ENCODE peak calls at places on chromosomes 1 and 21, in five cellular contexts. P is AG04449, O is foreskin fibroblast, E is fibroblast of lung, U is cardiac fibroblast. M is an unnamed sample.

GRCh38 chr21:32770514-32771133 is 931 bp downstream of the PAXBP1 start:
- DNase-seq in P (no peak), O (peak), E (no peak), U (peak), M (no peak)

GRCh38 chr1:67596674-67597073 is 88.3 kb upstream of the GADD45A start:
- DNase-seq in P (no peak), O (no peak), E (no peak), U (no peak), M (no peak)

GRCh38 chr1:76294470-76295194 is 220.1 kb downstream of the ST6GALNAC3 start:
- DNase-seq in P (no peak), O (no peak), E (no peak), U (no peak), M (no peak)

GRCh38 chr1:151193856-151194255 is 3.9 kb upstream of the VPS72 start:
- DNase-seq in P (no peak), O (no peak), E (no peak), U (no peak), M (no peak)

GRCh38 chr1:66439028-66439427 is 94.9 kb upstream of the SGIP1 start:
- DNase-seq in P (no peak), O (peak), E (peak), U (no peak), M (no peak)

GRCh38 chr1:9473032-9473792 is 66.1 kb upstream of the SLC25A33 start:
- DNase-seq in P (peak), O (peak), E (peak), U (peak), M (peak)

GRCh38 chr1:208298593-208299233 is 54.5 kb upstream of the PLXNA2 start:
- DNase-seq in P (no peak), O (no peak), E (no peak), U (no peak), M (no peak)

GRCh38 chr1:226424228-226425003 is 16.5 kb upstream of the PARP1 start:
- DNase-seq in P (no peak), O (peak), E (peak), U (peak), M (no peak)

GRCh38 chr1:17671741-17672140 is 83.4 kb upstream of the ACTL8 start:
- DNase-seq in P (no peak), O (no peak), E (no peak), U (no peak), M (no peak)

GRCh38 chr21:42183374-42184266 is 35.3 kb upstream of the ABCG1 start:
- DNase-seq in P (no peak), O (no peak), E (no peak), U (no peak), M (no peak)

GRCh38 chr21:42187976-42188653 is 30.8 kb upstream of the ABCG1 start:
- DNase-seq in P (no peak), O (no peak), E (no peak), U (peak), M (no peak)

GRCh38 chr21:42188663-42189062 is 30.3 kb upstream of the ABCG1 start:
- DNase-seq in P (no peak), O (no peak), E (no peak), U (no peak), M (no peak)

GRCh38 chr21:42189860-42190491 is 29.0 kb upstream of the ABCG1 start:
- DNase-seq in P (no peak), O (no peak), E (no peak), U (no peak), M (no peak)

GRCh38 chr21:42186591-42186990 is 32.3 kb upstream of the ABCG1 start:
- DNase-seq in P (no peak), O (no peak), E (no peak), U (no peak), M (no peak)
- H3K4me3 ChIP-seq in P (no peak), O (no peak), E (no peak), U (no peak), M (no peak)

GRCh38 chr1:174407705-174408104 is 40.1 kb upstream of the GPR52 start:
- DNase-seq in P (peak), O (peak), E (no peak), U (no peak), M (peak)

GRCh38 chr1:174408142-174408541 is 39.6 kb upstream of the GPR52 start:
- DNase-seq in P (no peak), O (peak), E (no peak), U (no peak), M (peak)

GRCh38 chr1:174417921-174418320 is 29.8 kb upstream of the GPR52 start:
- DNase-seq in P (no peak), O (no peak), E (no peak), U (no peak), M (no peak)

GRCh38 chr1:174414205-174414604 is 33.6 kb upstream of the GPR52 start:
- DNase-seq in P (no peak), O (no peak), E (no peak), U (no peak), M (no peak)

DNA sequence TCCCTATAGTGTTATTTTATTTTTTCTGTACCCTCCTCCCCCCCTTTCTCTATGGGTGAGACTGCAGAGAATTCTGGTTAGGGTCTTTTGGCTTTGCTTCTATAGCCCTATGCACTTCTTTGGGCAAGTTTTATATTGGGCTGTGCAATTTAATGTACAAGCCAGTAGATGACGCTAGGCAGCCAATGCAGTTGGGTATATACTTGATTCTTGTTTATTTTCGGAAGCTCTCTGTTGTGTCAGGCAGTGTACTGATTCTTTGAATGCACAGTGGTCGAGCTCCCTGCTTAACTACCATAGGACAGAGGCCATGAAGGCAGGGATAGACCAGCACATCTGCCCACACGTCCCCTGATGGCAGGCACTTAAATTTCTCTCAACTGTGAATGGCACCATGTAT is 34.1 kb upstream of the GPR52 start:
- DNase-seq in P (no peak), O (no peak), E (peak), U (peak), M (no peak)
- TF ChIP-seq CTCF in P (no peak), O (no peak), E (peak), U (peak), M (no peak)

GRCh38 chr1:87683557-87683956 is 354.9 kb downstream of the LMO4 start:
- DNase-seq in P (no peak), O (no peak), E (no peak), U (no peak), M (no peak)
- H3K4me3 ChIP-seq in P (no peak), O (no peak), E (peak), U (no peak), M (no peak)

DNA sequence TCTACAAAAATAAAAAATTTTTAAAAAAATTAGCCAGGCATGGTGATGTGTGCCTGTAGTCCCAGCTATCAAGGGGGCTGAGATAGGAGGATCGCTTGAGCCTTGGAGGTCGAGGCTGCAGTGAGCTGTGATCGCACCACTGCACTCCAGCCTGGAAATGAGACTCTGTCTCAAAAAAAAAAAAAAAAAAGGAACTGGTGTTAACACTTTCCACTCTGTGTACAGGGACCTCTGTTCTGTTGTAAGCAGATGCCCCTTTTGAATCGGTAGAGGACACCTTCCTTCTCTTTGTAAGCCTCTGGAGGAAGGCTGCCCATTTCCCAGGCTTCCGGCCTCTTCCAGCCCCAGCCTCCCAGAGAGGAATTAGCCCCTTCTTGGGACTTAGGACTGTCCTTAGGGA is 7.3 kb upstream of the C1orf210 start:
- DNase-seq in P (no peak), O (no peak), E (no peak), U (no peak), M (no peak)
- TF ChIP-seq CTCF in P (no peak), O (no peak), E (no peak), U (no peak), M (no peak)

GRCh38 chr1:109370712-109371270 is 26.9 kb downstream of the SORT1 start:
- DNase-seq in P (peak), O (peak), E (peak), U (peak), M (peak)

GRCh38 chr1:109369167-109369746 is 28.5 kb downstream of the SORT1 start:
- DNase-seq in P (no peak), O (peak), E (no peak), U (no peak), M (no peak)

GRCh38 chr1:109377698-109378097 is 20.0 kb downstream of the SORT1 start:
- DNase-seq in P (no peak), O (no peak), E (no peak), U (no peak), M (no peak)

GRCh38 chr1:109371271-109371739 is 26.4 kb downstream of the SORT1 start:
- DNase-seq in P (no peak), O (peak), E (peak), U (peak), M (no peak)

DNA sequence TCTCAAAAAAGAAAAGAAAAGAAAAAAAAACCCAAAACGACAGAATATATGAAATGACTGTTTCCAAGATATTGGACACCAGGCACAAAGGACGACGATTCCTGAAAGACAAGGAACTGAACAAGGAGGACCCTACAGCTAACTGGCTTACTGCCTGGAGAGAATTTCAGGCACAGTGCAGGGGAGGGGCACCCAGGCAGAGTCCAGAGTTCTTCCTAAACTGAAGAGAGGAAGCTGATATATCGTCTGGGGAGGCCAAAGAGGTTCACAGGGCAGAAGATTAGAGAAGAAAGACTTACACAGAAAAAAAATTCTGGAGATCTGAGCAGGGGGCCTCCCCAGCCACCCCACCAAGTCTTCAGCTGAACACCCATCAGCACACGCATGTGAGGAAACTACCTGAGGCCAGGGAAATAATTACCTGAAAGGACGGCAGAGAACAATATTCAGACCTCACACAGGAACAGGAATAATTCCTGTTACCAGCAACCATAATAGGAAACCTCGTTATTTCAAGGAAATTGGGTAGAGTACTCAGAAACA is 24.6 kb downstream of the SORT1 start:
- DNase-seq in P (no peak), O (no peak), E (no peak), U (no peak), M (no peak)
- H3K4me3 ChIP-seq in P (no peak), O (no peak), E (no peak), U (no peak), M (no peak)

GRCh38 chr1:182565537-182565936 is 23.5 kb downstream of the RNASEL start:
- DNase-seq in P (no peak), O (no peak), E (peak), U (no peak), M (no peak)
- TF ChIP-seq CTCF in P (no peak), O (no peak), E (no peak), U (no peak), M (no peak)

DNA sequence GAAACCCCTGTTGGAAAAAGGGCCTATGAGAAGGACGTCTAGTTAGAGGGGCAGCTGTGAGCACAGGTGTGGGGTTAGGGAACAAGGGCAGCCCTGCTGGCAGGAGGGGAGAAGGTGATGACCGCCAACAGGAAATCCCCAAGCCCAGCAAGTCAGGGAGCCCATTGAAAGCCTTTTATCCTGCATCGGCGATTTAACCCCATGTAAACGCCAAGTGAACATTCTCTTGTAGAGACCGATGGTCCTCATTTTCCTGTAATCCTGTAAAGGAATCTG is 1.1 kb upstream of the BSND start:
- DNase-seq in P (no peak), O (no peak), E (no peak), U (no peak), M (no peak)
- H3K4me3 ChIP-seq in P (no peak), O (no peak), E (no peak), U (no peak), M (no peak)

GRCh38 chr1:37096523-37096922 is 62.2 kb upstream of the GRIK3 start:
- DNase-seq in P (no peak), O (no peak), E (no peak), U (no peak), M (no peak)
- TF ChIP-seq CTCF in P (no peak), O (no peak), E (no peak), U (no peak), M (no peak)

GRCh38 chr1:218498061-218498938 is 153.2 kb downstream of the TGFB2 start:
- DNase-seq in P (no peak), O (peak), E (peak), U (no peak), M (peak)
- H3K4me3 ChIP-seq in P (peak), O (peak), E (peak), U (no peak), M (peak)

DNA sequence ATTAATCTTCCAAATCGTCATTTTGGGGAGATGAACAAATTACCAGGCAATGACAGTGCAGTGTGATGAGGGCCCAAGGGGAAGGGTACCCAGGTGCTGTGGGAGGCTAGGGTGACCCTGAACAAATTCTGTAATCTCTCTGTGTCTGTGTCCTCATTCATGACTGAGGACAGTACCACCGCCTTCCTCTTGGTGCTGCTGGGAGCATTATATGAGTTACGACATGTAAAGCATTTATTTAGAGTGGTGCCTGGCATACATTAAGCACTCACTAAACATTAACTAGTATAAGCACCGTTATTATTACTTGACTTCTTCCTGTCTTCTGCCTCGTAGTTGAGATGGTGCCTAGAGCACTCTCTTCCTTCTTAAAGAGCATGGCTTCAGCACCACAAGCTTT is 468.2 kb upstream of the VAMP3 start:
- DNase-seq in P (no peak), O (peak), E (no peak), U (no peak), M (no peak)
- TF ChIP-seq CTCF in P (no peak), O (no peak), E (peak), U (peak), M (peak)